ENCODE peak calls at places on chromosomes 3 and 15, in four cellular contexts. M is aorta; E is effector memory CD8-positive, alpha-beta T cell; I is ascending aorta. K is an unnamed sample.
A peak's percentile ranks its signal among the peaks of the same experiment; 100 is the strongest.

GRCh38 chr3:65669163-65669875 is 369.4 kb downstream of the MAGI1 start:
- DNase-seq in M (no peak), E (no peak), I (no peak), K (no peak)

GRCh38 chr15:98755138-98755537 is 106.8 kb downstream of the IGF1R start:
- DNase-seq in M (no peak), E (no peak), I (no peak), K (no peak)

GRCh38 chr15:85141601-85142185 is 160.0 kb downstream of the PDE8A start:
- DNase-seq in M (no peak), E (no peak), I (no peak), K (no peak)

GRCh38 chr3:99909714-99910508 is 92.2 kb downstream of the CMSS1 start:
- DNase-seq in M (no peak), E (no peak), I (no peak), K (no peak)

GRCh38 chr15:86373147-86373546 is 293.5 kb downstream of the AGBL1 start:
- DNase-seq in M (no peak), E (no peak), I (no peak), K (no peak)

GRCh38 chr15:43550527-43551363 is 33.3 kb downstream of the MAP1A start:
- DNase-seq in M (peak; percentile 66), E (no peak), I (no peak), K (no peak)

GRCh38 chr3:112136959-112137693 is 4.1 kb upstream of the GCSAM start:
- DNase-seq in M (no peak), E (peak; percentile 4), I (no peak), K (no peak)

GRCh38 chr15:39748276-39748675 is 34.4 kb downstream of the FSIP1 start:
- DNase-seq in M (no peak), E (no peak), I (no peak), K (no peak)

GRCh38 chr3:88003115-88003755 is 55.6 kb downstream of the CGGBP1 start:
- DNase-seq in M (no peak), E (no peak), I (no peak), K (no peak)

GRCh38 chr3:166934879-166935278 is 445.2 kb downstream of the ZBBX start:
- DNase-seq in M (no peak), E (no peak), I (no peak), K (no peak)

GRCh38 chr15:90479656-90480055 is 50.1 kb upstream of the CRTC3 start:
- DNase-seq in M (no peak), E (no peak), I (no peak), K (no peak)

GRCh38 chr15:39756806-39757522 is 25.7 kb downstream of the FSIP1 start:
- DNase-seq in M (no peak), E (peak; percentile 45), I (no peak), K (no peak)

GRCh38 chr3:133097214-133097613 is 59.0 kb downstream of the TMEM108 start:
- DNase-seq in M (no peak), E (no peak), I (no peak), K (no peak)

GRCh38 chr3:23996058-23996457 is 51.0 kb downstream of the NR1D2 start:
- DNase-seq in M (no peak), E (no peak), I (no peak), K (no peak)

GRCh38 chr3:19947549-19948071 is 713 bp downstream of the RAB5A start:
- DNase-seq in M (peak; percentile 81), E (peak; percentile 31), I (peak; percentile 80), K (no peak)

GRCh38 chr15:71780349-71780976 is 29.9 kb upstream of the NR2E3 start:
- DNase-seq in M (no peak), E (peak; percentile 4), I (peak; percentile 73), K (no peak)

GRCh38 chr3:30315452-30315851 is 290.9 kb upstream of the TGFBR2 start:
- DNase-seq in M (no peak), E (no peak), I (no peak), K (no peak)

GRCh38 chr3:62128028-62128427 is 245.3 kb downstream of the FEZF2 start:
- DNase-seq in M (no peak), E (no peak), I (no peak), K (no peak)

GRCh38 chr15:35181538-35181937 is 96.4 kb upstream of the NANOGP8 start:
- DNase-seq in M (no peak), E (no peak), I (no peak), K (no peak)

GRCh38 chr3:10992017-10992945 is at the start of gene SLC6A1:
- DNase-seq in M (peak; percentile 80), E (no peak), I (no peak), K (no peak)

GRCh38 chr3:122754867-122755835 is 38.5 kb downstream of the HSPBAP1 start:
- DNase-seq in M (no peak), E (peak; percentile 10), I (no peak), K (no peak)

GRCh38 chr3:55524565-55525244 is 37.6 kb upstream of the WNT5A start:
- DNase-seq in M (no peak), E (no peak), I (no peak), K (no peak)

GRCh38 chr15:77851086-77851485 is 218.4 kb upstream of the LINGO1 start:
- DNase-seq in M (peak; percentile 11), E (no peak), I (no peak), K (no peak)

GRCh38 chr15:89761009-89761831 is 10.2 kb upstream of the MESP1 start:
- DNase-seq in M (no peak), E (no peak), I (no peak), K (no peak)

GRCh38 chr3:143849854-143850549 is 1.7 kb upstream of the SLC9A9 start:
- DNase-seq in M (no peak), E (no peak), I (no peak), K (no peak)

GRCh38 chr3:757711-758110 is 335.1 kb upstream of the CNTN6 start:
- DNase-seq in M (no peak), E (no peak), I (no peak), K (no peak)

GRCh38 chr3:69983546-69984265 is 15.8 kb upstream of the SAMMSON start:
- DNase-seq in M (no peak), E (no peak), I (no peak), K (no peak)